ENCODE peak calls at places on chromosomes 6 and 20, in eight cellular contexts. I is activated CD8-positive, alpha-beta memory T cell treated with anti-CD3 and anti-CD28 coated beads, Interleukin-2, amount 50 U/mL, for 48 hours; B is ovary; Q is C1 segment of cervical spinal cord; X is T1000; F is NCI-H1417; L is GM04504; W is OCI-LY7. O is an unnamed sample.

GRCh38 chr20:57350086-57350710 is 857 bp upstream of the RAE1 start:
- DNase-seq in I (no peak), B (no peak), Q (no peak), X (no peak), F (no peak), L (no peak), W (no peak), O (no peak)

GRCh38 chr6:167791036-167791779 is 35.5 kb upstream of the AFDN start:
- DNase-seq in I (no peak), B (no peak), Q (no peak), X (no peak), F (no peak), L (no peak), W (no peak), O (no peak)

GRCh38 chr6:127513425-127513824 is 5.7 kb downstream of the MTCL3 start:
- DNase-seq in I (no peak), B (no peak), Q (no peak), X (no peak), F (no peak), L (no peak), W (no peak), O (no peak)

GRCh38 chr20:59322813-59323469 is 22.5 kb downstream of the EDN3 start:
- DNase-seq in I (no peak), B (no peak), Q (no peak), X (no peak), F (peak; percentile 85), L (peak; percentile 3), W (no peak), O (no peak)

GRCh38 chr6:16168858-16169257 is 40.0 kb downstream of the MYLIP start:
- DNase-seq in I (no peak), B (no peak), Q (no peak), X (no peak), F (peak; percentile 60), L (no peak), W (peak; percentile 48), O (no peak)

GRCh38 chr20:10427060-10427692 is 6.8 kb downstream of the MKKS start:
- DNase-seq in I (no peak), B (peak; percentile 78), Q (no peak), X (peak; percentile 7), F (peak; percentile 82), L (no peak), W (peak; percentile 52), O (no peak)

GRCh38 chr6:168956141-168956838 is 297.4 kb downstream of the THBS2 start:
- DNase-seq in I (no peak), B (no peak), Q (no peak), X (no peak), F (no peak), L (no peak), W (no peak), O (no peak)

GRCh38 chr6:84522135-84522535 is 242.3 kb downstream of the TBX18 start:
- DNase-seq in I (no peak), B (no peak), Q (no peak), X (peak; percentile 36), F (peak; percentile 18), L (peak; percentile 72), W (no peak), O (no peak)

GRCh38 chr6:27678449-27678848 is 205.5 kb upstream of the ZNF184 start:
- DNase-seq in I (no peak), B (no peak), Q (no peak), X (no peak), F (no peak), L (no peak), W (no peak), O (no peak)

GRCh38 chr20:37526839-37527637 is 638 bp downstream of the BLCAP start:
- DNase-seq in I (no peak), B (no peak), Q (no peak), X (no peak), F (peak; percentile 49), L (no peak), W (no peak), O (no peak)

GRCh38 chr6:86477510-86478166 is 459.7 kb upstream of the HTR1E start:
- DNase-seq in I (no peak), B (no peak), Q (no peak), X (no peak), F (peak; percentile 80), L (no peak), W (no peak), O (no peak)

GRCh38 chr6:144284753-144285547 is at the start of gene UTRN:
- DNase-seq in I (peak; percentile 76), B (peak; percentile 79), Q (peak; percentile 55), X (peak; percentile 60), F (peak; percentile 66), L (peak; percentile 66), W (no peak), O (peak; percentile 46)

GRCh38 chr6:108145639-108146038 is 20.2 kb upstream of the NR2E1 start:
- DNase-seq in I (no peak), B (no peak), Q (no peak), X (no peak), F (peak; percentile 47), L (no peak), W (no peak), O (no peak)

GRCh38 chr20:10763117-10763516 is 89.3 kb upstream of the JAG1 start:
- DNase-seq in I (no peak), B (no peak), Q (no peak), X (no peak), F (no peak), L (no peak), W (no peak), O (no peak)

GRCh38 chr20:9068896-9069663 is at the start of gene PLCB4:
- DNase-seq in I (no peak), B (peak; percentile 20), Q (peak; percentile 29), X (peak; percentile 67), F (peak; percentile 96), L (no peak), W (no peak), O (no peak)

GRCh38 chr6:145798530-145798929 is 16.1 kb downstream of the FBXO30 start:
- DNase-seq in I (no peak), B (no peak), Q (no peak), X (no peak), F (no peak), L (no peak), W (no peak), O (no peak)

GRCh38 chr6:72386324-72386723 is 235.5 kb upstream of the KCNQ5 start:
- DNase-seq in I (no peak), B (no peak), Q (no peak), X (no peak), F (no peak), L (no peak), W (no peak), O (no peak)

GRCh38 chr20:37333130-37333847 is 12.7 kb upstream of the SRC start:
- DNase-seq in I (no peak), B (no peak), Q (no peak), X (no peak), F (no peak), L (no peak), W (no peak), O (no peak)

GRCh38 chr20:14414560-14414959 is 77.1 kb upstream of the FLRT3 start:
- DNase-seq in I (no peak), B (no peak), Q (no peak), X (no peak), F (no peak), L (no peak), W (no peak), O (no peak)

GRCh38 chr20:41505198-41505597 is 113.0 kb downstream of the CHD6 start:
- DNase-seq in I (no peak), B (no peak), Q (no peak), X (no peak), F (no peak), L (no peak), W (no peak), O (no peak)